ENCODE peak calls at places on chromosomes 2 and 18, in four cellular contexts. One of them, this sample, is unnamed.

GRCh38 chr2:19878268-19879046 is 23.3 kb downstream of the TTC32 start:
- DNase-seq in HCT116: no peak
- DNase-seq in colonic mucosa: no peak
- DNase-seq in GM06990: no peak
- DNase-seq in this sample: no peak

GRCh38 chr18:23137093-23137640 is 1.9 kb downstream of the CABLES1 start:
- DNase-seq in HCT116: no peak
- DNase-seq in colonic mucosa: no peak
- DNase-seq in GM06990: no peak
- DNase-seq in this sample: no peak

GRCh38 chr2:566379-567313 is 110.6 kb downstream of the TMEM18 start:
- DNase-seq in HCT116: no peak
- DNase-seq in colonic mucosa: no peak
- DNase-seq in GM06990: no peak
- DNase-seq in this sample: no peak

GRCh38 chr18:3455938-3456685 is 6.1 kb downstream of the TGIF1 start:
- DNase-seq in HCT116: no peak
- DNase-seq in colonic mucosa: peak; percentile 57
- DNase-seq in GM06990: no peak
- DNase-seq in this sample: peak; percentile 65

GRCh38 chr2:69007169-69007568 is 5.8 kb upstream of the ANTXR1 start:
- DNase-seq in HCT116: no peak
- DNase-seq in colonic mucosa: no peak
- DNase-seq in GM06990: no peak
- DNase-seq in this sample: no peak

GRCh38 chr2:134310450-134311079 is 56.7 kb downstream of the MGAT5 start:
- DNase-seq in HCT116: no peak
- DNase-seq in colonic mucosa: no peak
- DNase-seq in GM06990: no peak
- DNase-seq in this sample: no peak

GRCh38 chr18:1585881-1586488 is 681.3 kb downstream of the ADCYAP1 start:
- DNase-seq in HCT116: peak; percentile 32
- DNase-seq in colonic mucosa: no peak
- DNase-seq in GM06990: no peak
- DNase-seq in this sample: peak; percentile 9

GRCh38 chr2:121791253-121791652 is 35.8 kb downstream of the TSN start:
- DNase-seq in HCT116: no peak
- DNase-seq in colonic mucosa: no peak
- DNase-seq in GM06990: no peak
- DNase-seq in this sample: no peak

GRCh38 chr2:172962824-172963223 is 112.8 kb upstream of the MAP3K20 start:
- DNase-seq in HCT116: no peak
- DNase-seq in colonic mucosa: no peak
- DNase-seq in GM06990: no peak
- DNase-seq in this sample: no peak

GRCh38 chr2:10547011-10547410 is 98.9 kb upstream of the ODC1 start:
- DNase-seq in HCT116: no peak
- DNase-seq in colonic mucosa: no peak
- DNase-seq in GM06990: no peak
- DNase-seq in this sample: peak; percentile 41

GRCh38 chr2:216553841-216554240 is 55.2 kb downstream of the RPL37A start:
- DNase-seq in HCT116: no peak
- DNase-seq in colonic mucosa: no peak
- DNase-seq in GM06990: no peak
- DNase-seq in this sample: no peak

GRCh38 chr18:7224198-7224597 is 6.7 kb upstream of the LRRC30 start:
- DNase-seq in HCT116: no peak
- DNase-seq in colonic mucosa: no peak
- DNase-seq in GM06990: no peak
- DNase-seq in this sample: no peak

GRCh38 chr2:190893157-190893556 is 12.5 kb downstream of the GLS start:
- DNase-seq in HCT116: no peak
- DNase-seq in colonic mucosa: no peak
- DNase-seq in GM06990: no peak
- DNase-seq in this sample: no peak

GRCh38 chr2:190891370-190891769 is 10.7 kb downstream of the GLS start:
- DNase-seq in HCT116: no peak
- DNase-seq in colonic mucosa: no peak
- DNase-seq in GM06990: peak; percentile 25
- DNase-seq in this sample: no peak

GRCh38 chr2:190891913-190892312 is 11.3 kb downstream of the GLS start:
- DNase-seq in HCT116: no peak
- DNase-seq in colonic mucosa: no peak
- DNase-seq in GM06990: no peak
- DNase-seq in this sample: no peak

DNA sequence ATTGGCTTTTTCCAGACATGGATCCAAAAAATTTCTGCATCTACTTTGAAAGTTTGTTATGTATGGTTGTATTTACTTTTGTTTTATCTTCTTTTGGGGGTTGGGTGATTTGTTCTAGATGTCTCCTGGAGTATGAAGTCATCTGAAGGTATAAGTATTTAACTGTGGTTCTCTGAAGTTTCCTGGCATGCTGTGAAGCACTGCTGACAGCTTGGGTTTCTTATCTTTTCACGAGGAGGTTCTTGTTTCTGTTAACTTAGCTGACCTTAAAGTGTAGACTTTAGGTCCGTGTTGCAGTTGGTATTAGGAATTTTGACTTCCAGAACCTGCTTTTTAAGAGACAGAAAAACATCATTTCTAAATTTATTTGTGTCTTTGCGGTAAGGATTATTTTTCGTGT is 15.9 kb downstream of the GLS start:
- DNase-seq in HCT116: no peak
- DNase-seq in colonic mucosa: no peak
- DNase-seq in GM06990: no peak
- DNase-seq in this sample: no peak
- H3K4me3 ChIP-seq in HCT116: no peak overlapping the region
- H3K4me3 ChIP-seq in colonic mucosa: no peak overlapping the region
- H3K4me3 ChIP-seq in GM06990: no peak overlapping the region
- H3K4me3 ChIP-seq in this sample: no peak overlapping the region

GRCh38 chr2:15929861-15930260 is 10.5 kb upstream of the MYCN start:
- DNase-seq in HCT116: no peak
- DNase-seq in colonic mucosa: no peak
- DNase-seq in GM06990: no peak
- DNase-seq in this sample: no peak
- TF ChIP-seq CTCF in HCT116: no peak
- TF ChIP-seq CTCF in colonic mucosa: no peak
- TF ChIP-seq CTCF in GM06990: no peak
- TF ChIP-seq CTCF in this sample: no peak

DNA sequence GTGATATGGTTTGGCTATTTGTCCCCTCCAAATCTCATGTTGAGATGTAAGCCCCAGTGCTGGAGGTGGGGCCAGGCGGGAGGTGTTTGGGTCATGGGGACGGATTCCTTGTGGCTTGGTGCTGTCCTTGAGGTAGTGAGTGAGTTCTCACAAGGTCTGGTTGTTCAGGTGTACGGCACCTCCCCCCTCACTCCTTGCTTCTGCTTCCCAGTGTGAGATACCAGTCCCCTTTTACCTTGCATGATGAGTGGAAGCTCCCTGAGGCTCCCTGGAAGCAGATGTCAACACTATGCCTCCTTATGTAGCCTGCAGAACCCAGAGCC is 232.6 kb downstream of the LDLRAD4 start:
- DNase-seq in HCT116: no peak
- DNase-seq in colonic mucosa: no peak
- DNase-seq in GM06990: no peak
- DNase-seq in this sample: no peak
- H3K27me3 ChIP-seq in HCT116: no peaks in the 10 kb centered on the region
- H3K27me3 ChIP-seq in colonic mucosa: no peaks in the 10 kb centered on the region
- H3K27me3 ChIP-seq in GM06990: no peaks in the 10 kb centered on the region
- H3K27me3 ChIP-seq in this sample: no peaks in the 10 kb centered on the region

GRCh38 chr18:58462975-58463374 is 165.9 kb downstream of the ALPK2 start:
- DNase-seq in HCT116: no peak
- DNase-seq in colonic mucosa: no peak
- DNase-seq in GM06990: no peak
- DNase-seq in this sample: no peak
- H3K4me3 ChIP-seq in HCT116: no peak overlapping the region
- H3K4me3 ChIP-seq in colonic mucosa: no peak overlapping the region
- H3K4me3 ChIP-seq in GM06990: no peak overlapping the region
- H3K4me3 ChIP-seq in this sample: no peak overlapping the region

GRCh38 chr2:45127321-45127720 is 118.1 kb upstream of the SIX2 start:
- DNase-seq in HCT116: no peak
- DNase-seq in colonic mucosa: no peak
- DNase-seq in GM06990: no peak
- DNase-seq in this sample: no peak

GRCh38 chr2:45131587-45131986 is 122.3 kb upstream of the SIX2 start:
- DNase-seq in HCT116: no peak
- DNase-seq in colonic mucosa: no peak
- DNase-seq in GM06990: no peak
- DNase-seq in this sample: peak; percentile 16

GRCh38 chr2:45130758-45131157 is 121.5 kb upstream of the SIX2 start:
- DNase-seq in HCT116: no peak
- DNase-seq in colonic mucosa: no peak
- DNase-seq in GM06990: no peak
- DNase-seq in this sample: no peak

GRCh38 chr2:45127891-45128290 is 118.6 kb upstream of the SIX2 start:
- DNase-seq in HCT116: no peak
- DNase-seq in colonic mucosa: no peak
- DNase-seq in GM06990: no peak
- DNase-seq in this sample: no peak

GRCh38 chr2:45128580-45128997 is 119.3 kb upstream of the SIX2 start:
- DNase-seq in HCT116: no peak
- DNase-seq in colonic mucosa: no peak
- DNase-seq in GM06990: no peak
- DNase-seq in this sample: peak; percentile 83
- TF ChIP-seq CTCF in HCT116: no peak
- TF ChIP-seq CTCF in colonic mucosa: no peak
- TF ChIP-seq CTCF in GM06990: no peak
- TF ChIP-seq CTCF in this sample: peak; percentile 14

GRCh38 chr2:144508162-144508765 is 11.7 kb downstream of the ZEB2 start:
- DNase-seq in HCT116: no peak
- DNase-seq in colonic mucosa: no peak
- DNase-seq in GM06990: no peak
- DNase-seq in this sample: no peak

GRCh38 chr2:144511222-144511855 is 8.6 kb downstream of the ZEB2 start:
- DNase-seq in HCT116: no peak
- DNase-seq in colonic mucosa: no peak
- DNase-seq in GM06990: no peak
- DNase-seq in this sample: no peak

GRCh38 chr2:144509001-144509545 is 10.8 kb downstream of the ZEB2 start:
- DNase-seq in HCT116: no peak
- DNase-seq in colonic mucosa: no peak
- DNase-seq in GM06990: no peak
- DNase-seq in this sample: no peak

GRCh38 chr2:144510206-144510991 is 9.5 kb downstream of the ZEB2 start:
- DNase-seq in HCT116: no peak
- DNase-seq in colonic mucosa: no peak
- DNase-seq in GM06990: no peak
- DNase-seq in this sample: no peak

GRCh38 chr2:144509548-144510205 is 10.2 kb downstream of the ZEB2 start:
- DNase-seq in HCT116: no peak
- DNase-seq in colonic mucosa: no peak
- DNase-seq in GM06990: no peak
- DNase-seq in this sample: no peak
- H3K27me3 ChIP-seq in HCT116: peaks cover 33% of the 10 kb centered on the region
- H3K27me3 ChIP-seq in colonic mucosa: peaks cover 19% of the 10 kb centered on the region
- H3K27me3 ChIP-seq in GM06990: peaks cover 7% of the 10 kb centered on the region
- H3K27me3 ChIP-seq in this sample: no peaks in the 10 kb centered on the region

GRCh38 chr2:31234690-31235503 is 945 bp downstream of the EHD3 start:
- DNase-seq in HCT116: no peak
- DNase-seq in colonic mucosa: peak; percentile 14
- DNase-seq in GM06990: no peak
- DNase-seq in this sample: no peak

GRCh38 chr2:31233741-31234689 is at the start of gene EHD3:
- DNase-seq in HCT116: no peak
- DNase-seq in colonic mucosa: peak; percentile 75
- DNase-seq in GM06990: peak; percentile 93
- DNase-seq in this sample: peak; percentile 69

GRCh38 chr2:31231571-31232287 is 2.2 kb upstream of the EHD3 start:
- DNase-seq in HCT116: no peak
- DNase-seq in colonic mucosa: peak; percentile 3
- DNase-seq in GM06990: no peak
- DNase-seq in this sample: no peak

GRCh38 chr2:31232586-31232985 is 1.4 kb upstream of the EHD3 start:
- DNase-seq in HCT116: no peak
- DNase-seq in colonic mucosa: peak; percentile 4
- DNase-seq in GM06990: no peak
- DNase-seq in this sample: no peak

GRCh38 chr2:31233216-31233615 is 736 bp upstream of the EHD3 start:
- DNase-seq in HCT116: no peak
- DNase-seq in colonic mucosa: peak; percentile 6
- DNase-seq in GM06990: no peak
- DNase-seq in this sample: no peak
- H3K4me3 ChIP-seq in HCT116: no peak overlapping the region
- H3K4me3 ChIP-seq in colonic mucosa: no peak overlapping the region
- H3K4me3 ChIP-seq in GM06990: peak overlapping the region; percentile 61
- H3K4me3 ChIP-seq in this sample: no peak overlapping the region

GRCh38 chr2:181738074-181738473 is 57.8 kb upstream of the NEUROD1 start:
- DNase-seq in HCT116: no peak
- DNase-seq in colonic mucosa: no peak
- DNase-seq in GM06990: no peak
- DNase-seq in this sample: no peak
- TF ChIP-seq CTCF in HCT116: peak; percentile 39
- TF ChIP-seq CTCF in colonic mucosa: no peak
- TF ChIP-seq CTCF in GM06990: peak; percentile 18
- TF ChIP-seq CTCF in this sample: peak; percentile 34

This sample was measured in kidney epithelial cell.